ENCODE peak calls at places on chromosomes 6 and 20, in ten cellular contexts. One of them, this sample, is unnamed.

GRCh38 chr20:50313223-50313820 is 122.7 kb downstream of the CEBPB start:
- DNase-seq in NB4: no peak
- DNase-seq in Panc1: no peak
- DNase-seq in thoracic aorta: no peak
- DNase-seq in cardiac muscle cell: no peak
- DNase-seq in GM10248: no peak
- DNase-seq in CD4-positive, alpha-beta T cell: no peak
- DNase-seq in fibroblast of the aortic adventitia: no peak
- DNase-seq in glutamatergic neuron: no peak
- DNase-seq in foreskin keratinocyte: no peak
- DNase-seq in this sample: peak; percentile 53

GRCh38 chr6:168171673-168172352 is 92.8 kb upstream of the FRMD1 start:
- DNase-seq in NB4: no peak
- DNase-seq in Panc1: no peak
- DNase-seq in thoracic aorta: no peak
- DNase-seq in cardiac muscle cell: no peak
- DNase-seq in GM10248: no peak
- DNase-seq in CD4-positive, alpha-beta T cell: no peak
- DNase-seq in fibroblast of the aortic adventitia: no peak
- DNase-seq in glutamatergic neuron: no peak
- DNase-seq in foreskin keratinocyte: no peak
- DNase-seq in this sample: no peak

GRCh38 chr20:16708590-16708989 is 21.2 kb upstream of the SNRPB2 start:
- DNase-seq in NB4: no peak
- DNase-seq in Panc1: no peak
- DNase-seq in thoracic aorta: no peak
- DNase-seq in cardiac muscle cell: no peak
- DNase-seq in GM10248: no peak
- DNase-seq in CD4-positive, alpha-beta T cell: no peak
- DNase-seq in fibroblast of the aortic adventitia: no peak
- DNase-seq in glutamatergic neuron: no peak
- DNase-seq in foreskin keratinocyte: no peak
- DNase-seq in this sample: no peak

GRCh38 chr6:105569706-105570105 is 166.8 kb upstream of the PREP start:
- DNase-seq in NB4: no peak
- DNase-seq in Panc1: no peak
- DNase-seq in thoracic aorta: no peak
- DNase-seq in cardiac muscle cell: no peak
- DNase-seq in GM10248: no peak
- DNase-seq in CD4-positive, alpha-beta T cell: no peak
- DNase-seq in fibroblast of the aortic adventitia: no peak
- DNase-seq in glutamatergic neuron: no peak
- DNase-seq in foreskin keratinocyte: no peak
- DNase-seq in this sample: no peak

GRCh38 chr6:166658792-166659150 is 31.7 kb upstream of the RPS6KA2 start:
- DNase-seq in NB4: no peak
- DNase-seq in Panc1: no peak
- DNase-seq in thoracic aorta: no peak
- DNase-seq in cardiac muscle cell: no peak
- DNase-seq in GM10248: no peak
- DNase-seq in CD4-positive, alpha-beta T cell: no peak
- DNase-seq in fibroblast of the aortic adventitia: no peak
- DNase-seq in glutamatergic neuron: no peak
- DNase-seq in foreskin keratinocyte: no peak
- DNase-seq in this sample: no peak

GRCh38 chr6:20661721-20662120 is 127.5 kb downstream of the CDKAL1 start:
- DNase-seq in NB4: no peak
- DNase-seq in Panc1: no peak
- DNase-seq in thoracic aorta: no peak
- DNase-seq in cardiac muscle cell: no peak
- DNase-seq in GM10248: no peak
- DNase-seq in CD4-positive, alpha-beta T cell: no peak
- DNase-seq in fibroblast of the aortic adventitia: peak; percentile 81
- DNase-seq in glutamatergic neuron: no peak
- DNase-seq in foreskin keratinocyte: peak; percentile 77
- DNase-seq in this sample: no peak

GRCh38 chr20:10680571-10680970 is 6.8 kb upstream of the JAG1 start:
- DNase-seq in NB4: no peak
- DNase-seq in Panc1: no peak
- DNase-seq in thoracic aorta: no peak
- DNase-seq in cardiac muscle cell: no peak
- DNase-seq in GM10248: no peak
- DNase-seq in CD4-positive, alpha-beta T cell: no peak
- DNase-seq in fibroblast of the aortic adventitia: no peak
- DNase-seq in glutamatergic neuron: no peak
- DNase-seq in foreskin keratinocyte: no peak
- DNase-seq in this sample: no peak

GRCh38 chr6:33815854-33816253 is 12.1 kb upstream of the MLN start:
- DNase-seq in NB4: peak; percentile 51
- DNase-seq in Panc1: no peak
- DNase-seq in thoracic aorta: no peak
- DNase-seq in cardiac muscle cell: peak; percentile 71
- DNase-seq in GM10248: peak; percentile 55
- DNase-seq in CD4-positive, alpha-beta T cell: no peak
- DNase-seq in fibroblast of the aortic adventitia: no peak
- DNase-seq in glutamatergic neuron: peak; percentile 62
- DNase-seq in foreskin keratinocyte: no peak
- DNase-seq in this sample: no peak

GRCh38 chr6:129732542-129732941 is 22.6 kb upstream of the ARHGAP18 start:
- DNase-seq in NB4: no peak
- DNase-seq in Panc1: no peak
- DNase-seq in thoracic aorta: no peak
- DNase-seq in cardiac muscle cell: no peak
- DNase-seq in GM10248: no peak
- DNase-seq in CD4-positive, alpha-beta T cell: no peak
- DNase-seq in fibroblast of the aortic adventitia: no peak
- DNase-seq in glutamatergic neuron: no peak
- DNase-seq in foreskin keratinocyte: no peak
- DNase-seq in this sample: no peak

GRCh38 chr6:129731396-129731795 is 21.4 kb upstream of the ARHGAP18 start:
- DNase-seq in NB4: no peak
- DNase-seq in Panc1: no peak
- DNase-seq in thoracic aorta: no peak
- DNase-seq in cardiac muscle cell: no peak
- DNase-seq in GM10248: no peak
- DNase-seq in CD4-positive, alpha-beta T cell: no peak
- DNase-seq in fibroblast of the aortic adventitia: no peak
- DNase-seq in glutamatergic neuron: no peak
- DNase-seq in foreskin keratinocyte: no peak
- DNase-seq in this sample: no peak

GRCh38 chr6:129730477-129731165 is 20.6 kb upstream of the ARHGAP18 start:
- DNase-seq in NB4: peak; percentile 47
- DNase-seq in Panc1: no peak
- DNase-seq in thoracic aorta: no peak
- DNase-seq in cardiac muscle cell: no peak
- DNase-seq in GM10248: peak; percentile 45
- DNase-seq in CD4-positive, alpha-beta T cell: no peak
- DNase-seq in fibroblast of the aortic adventitia: peak; percentile 46
- DNase-seq in glutamatergic neuron: no peak
- DNase-seq in foreskin keratinocyte: no peak
- DNase-seq in this sample: peak; percentile 29

GRCh38 chr6:129732034-129732433 is 22.1 kb upstream of the ARHGAP18 start:
- DNase-seq in NB4: no peak
- DNase-seq in Panc1: no peak
- DNase-seq in thoracic aorta: no peak
- DNase-seq in cardiac muscle cell: peak; percentile 19
- DNase-seq in GM10248: no peak
- DNase-seq in CD4-positive, alpha-beta T cell: no peak
- DNase-seq in fibroblast of the aortic adventitia: peak; percentile 33
- DNase-seq in glutamatergic neuron: no peak
- DNase-seq in foreskin keratinocyte: no peak
- DNase-seq in this sample: no peak

GRCh38 chr6:129733290-129733689 is 23.3 kb upstream of the ARHGAP18 start:
- DNase-seq in NB4: no peak
- DNase-seq in Panc1: no peak
- DNase-seq in thoracic aorta: no peak
- DNase-seq in cardiac muscle cell: no peak
- DNase-seq in GM10248: no peak
- DNase-seq in CD4-positive, alpha-beta T cell: no peak
- DNase-seq in fibroblast of the aortic adventitia: no peak
- DNase-seq in glutamatergic neuron: no peak
- DNase-seq in foreskin keratinocyte: no peak
- DNase-seq in this sample: no peak
- TF ChIP-seq CTCF in NB4: no peak
- TF ChIP-seq CTCF in Panc1: peak; percentile 15
- TF ChIP-seq CTCF in thoracic aorta: no peak
- TF ChIP-seq CTCF in cardiac muscle cell: no peak
- TF ChIP-seq CTCF in GM10248: peak; percentile 19
- TF ChIP-seq CTCF in CD4-positive, alpha-beta T cell: peak; percentile 9
- TF ChIP-seq CTCF in fibroblast of the aortic adventitia: no peak
- TF ChIP-seq CTCF in glutamatergic neuron: no peak
- TF ChIP-seq CTCF in foreskin keratinocyte: peak; percentile 48
- TF ChIP-seq CTCF in this sample: no peak

GRCh38 chr6:30983439-30983838 is at the start of gene MUC21:
- DNase-seq in NB4: no peak
- DNase-seq in Panc1: no peak
- DNase-seq in thoracic aorta: no peak
- DNase-seq in cardiac muscle cell: no peak
- DNase-seq in GM10248: no peak
- DNase-seq in CD4-positive, alpha-beta T cell: no peak
- DNase-seq in fibroblast of the aortic adventitia: no peak
- DNase-seq in glutamatergic neuron: no peak
- DNase-seq in foreskin keratinocyte: no peak
- DNase-seq in this sample: no peak

GRCh38 chr6:30979076-30979475 is 4.4 kb upstream of the MUC21 start:
- DNase-seq in NB4: no peak
- DNase-seq in Panc1: no peak
- DNase-seq in thoracic aorta: no peak
- DNase-seq in cardiac muscle cell: no peak
- DNase-seq in GM10248: no peak
- DNase-seq in CD4-positive, alpha-beta T cell: no peak
- DNase-seq in fibroblast of the aortic adventitia: no peak
- DNase-seq in glutamatergic neuron: no peak
- DNase-seq in foreskin keratinocyte: no peak
- DNase-seq in this sample: no peak

GRCh38 chr6:30985490-30985889 is 2.0 kb downstream of the MUC21 start:
- DNase-seq in NB4: no peak
- DNase-seq in Panc1: no peak
- DNase-seq in thoracic aorta: no peak
- DNase-seq in cardiac muscle cell: no peak
- DNase-seq in GM10248: no peak
- DNase-seq in CD4-positive, alpha-beta T cell: no peak
- DNase-seq in fibroblast of the aortic adventitia: no peak
- DNase-seq in glutamatergic neuron: no peak
- DNase-seq in foreskin keratinocyte: no peak
- DNase-seq in this sample: no peak

GRCh38 chr6:30979690-30980089 is 3.8 kb upstream of the MUC21 start:
- DNase-seq in NB4: no peak
- DNase-seq in Panc1: no peak
- DNase-seq in thoracic aorta: no peak
- DNase-seq in cardiac muscle cell: no peak
- DNase-seq in GM10248: no peak
- DNase-seq in CD4-positive, alpha-beta T cell: no peak
- DNase-seq in fibroblast of the aortic adventitia: no peak
- DNase-seq in glutamatergic neuron: no peak
- DNase-seq in foreskin keratinocyte: no peak
- DNase-seq in this sample: no peak

DNA sequence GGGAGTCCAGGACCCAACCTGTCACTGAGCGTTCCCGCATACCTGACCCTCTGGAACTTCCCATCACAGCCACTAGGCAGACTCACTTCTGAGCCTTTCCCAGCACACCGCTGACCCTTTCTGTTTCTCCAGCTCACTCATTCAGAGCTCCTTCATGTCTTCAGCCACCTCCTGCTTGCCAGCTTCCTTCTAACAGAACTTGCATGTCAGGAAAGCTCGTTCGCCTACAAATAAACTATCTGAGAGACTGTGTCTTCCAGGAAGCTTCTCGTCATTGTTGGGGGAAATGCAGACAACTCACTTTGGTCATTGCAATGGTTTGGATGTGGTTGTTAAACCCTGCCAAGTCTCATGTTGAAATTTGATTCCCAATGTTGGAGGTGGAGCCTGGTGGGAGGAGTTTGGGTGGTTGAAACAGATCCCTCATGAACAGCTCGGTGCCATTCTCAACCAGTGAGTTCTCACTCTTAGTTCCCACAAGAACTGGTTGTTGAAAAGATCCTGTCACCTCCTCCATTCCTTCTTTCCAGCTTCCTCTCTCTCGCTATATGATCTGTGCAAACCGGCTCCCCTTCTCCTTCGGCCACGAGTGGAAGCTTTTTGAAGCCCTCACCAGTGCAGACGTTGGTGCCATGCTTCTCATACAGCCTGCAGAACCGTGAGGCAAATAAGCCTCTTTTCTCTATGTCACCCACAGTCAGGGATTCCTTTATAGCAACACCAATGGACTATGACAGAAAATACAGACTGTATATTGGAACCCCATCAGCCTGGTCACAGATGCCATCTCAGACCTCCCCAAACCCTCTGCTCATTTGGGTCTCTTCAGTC is 1.4 kb upstream of the MUC21 start:
- DNase-seq in NB4: no peak
- DNase-seq in Panc1: no peak
- DNase-seq in thoracic aorta: no peak
- DNase-seq in cardiac muscle cell: peak; percentile 68
- DNase-seq in GM10248: no peak
- DNase-seq in CD4-positive, alpha-beta T cell: no peak
- DNase-seq in fibroblast of the aortic adventitia: peak; percentile 75
- DNase-seq in glutamatergic neuron: no peak
- DNase-seq in foreskin keratinocyte: peak; percentile 54
- DNase-seq in this sample: peak; percentile 48
- TF ChIP-seq CTCF in NB4: no peak
- TF ChIP-seq CTCF in Panc1: no peak
- TF ChIP-seq CTCF in thoracic aorta: no peak
- TF ChIP-seq CTCF in cardiac muscle cell: peak; percentile 28
- TF ChIP-seq CTCF in GM10248: no peak
- TF ChIP-seq CTCF in CD4-positive, alpha-beta T cell: no peak
- TF ChIP-seq CTCF in fibroblast of the aortic adventitia: peak; percentile 56
- TF ChIP-seq CTCF in glutamatergic neuron: peak; percentile 16
- TF ChIP-seq CTCF in foreskin keratinocyte: peak; percentile 27
- TF ChIP-seq CTCF in this sample: peak; percentile 25

DNA sequence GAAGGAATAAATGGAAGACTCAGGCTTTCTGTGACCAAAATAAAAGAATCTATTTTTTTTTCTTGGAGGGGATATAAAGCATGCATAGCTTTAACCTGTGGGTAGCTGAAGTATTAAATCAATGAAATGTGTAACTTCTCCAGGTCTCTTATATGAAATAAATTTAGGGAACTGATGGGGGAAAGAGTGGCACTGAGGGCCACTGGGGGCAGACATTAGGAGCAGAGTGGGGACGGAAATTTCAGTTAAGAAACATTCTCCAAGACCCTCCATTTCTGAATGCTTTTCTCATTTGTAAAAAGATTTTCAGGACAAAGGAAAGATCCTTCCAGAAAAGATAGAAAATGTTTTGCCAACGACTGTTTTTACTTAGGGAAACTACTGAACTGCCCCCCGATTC is 131.0 kb downstream of the GPX5 start:
- DNase-seq in NB4: peak; percentile 16
- DNase-seq in Panc1: no peak
- DNase-seq in thoracic aorta: no peak
- DNase-seq in cardiac muscle cell: no peak
- DNase-seq in GM10248: no peak
- DNase-seq in CD4-positive, alpha-beta T cell: no peak
- DNase-seq in fibroblast of the aortic adventitia: no peak
- DNase-seq in glutamatergic neuron: no peak
- DNase-seq in foreskin keratinocyte: no peak
- DNase-seq in this sample: no peak
- TF ChIP-seq CTCF in NB4: no peak
- TF ChIP-seq CTCF in Panc1: no peak
- TF ChIP-seq CTCF in thoracic aorta: no peak
- TF ChIP-seq CTCF in cardiac muscle cell: no peak
- TF ChIP-seq CTCF in GM10248: no peak
- TF ChIP-seq CTCF in CD4-positive, alpha-beta T cell: no peak
- TF ChIP-seq CTCF in fibroblast of the aortic adventitia: no peak
- TF ChIP-seq CTCF in glutamatergic neuron: no peak
- TF ChIP-seq CTCF in foreskin keratinocyte: no peak
- TF ChIP-seq CTCF in this sample: no peak

GRCh38 chr6:37535701-37536461 is 36.2 kb upstream of the CCDC167 start:
- DNase-seq in NB4: no peak
- DNase-seq in Panc1: no peak
- DNase-seq in thoracic aorta: no peak
- DNase-seq in cardiac muscle cell: peak; percentile 52
- DNase-seq in GM10248: peak; percentile 68
- DNase-seq in CD4-positive, alpha-beta T cell: peak; percentile 32
- DNase-seq in fibroblast of the aortic adventitia: no peak
- DNase-seq in glutamatergic neuron: peak; percentile 53
- DNase-seq in foreskin keratinocyte: no peak
- DNase-seq in this sample: no peak
- TF ChIP-seq CTCF in NB4: no peak
- TF ChIP-seq CTCF in Panc1: no peak
- TF ChIP-seq CTCF in thoracic aorta: no peak
- TF ChIP-seq CTCF in cardiac muscle cell: no peak
- TF ChIP-seq CTCF in GM10248: peak; percentile 50
- TF ChIP-seq CTCF in CD4-positive, alpha-beta T cell: no peak
- TF ChIP-seq CTCF in fibroblast of the aortic adventitia: no peak
- TF ChIP-seq CTCF in glutamatergic neuron: no peak
- TF ChIP-seq CTCF in foreskin keratinocyte: peak; percentile 59
- TF ChIP-seq CTCF in this sample: no peak